ENCODE peak calls at places on chromosome 20, in eight cellular contexts. Z is OCI-LY7, I is mammary epithelial cell, B is fibroblast of mammary gland, W is lower leg skin, G is Caco-2, M is heart left ventricle, X is HL-60. T is an unnamed sample.

GRCh38 chr20:1242530-1242929 is 16.7 kb downstream of the RAD21L1 start:
- DNase-seq in B (peak), I (peak), M (no peak), X (no peak), Z (no peak), W (no peak), G (no peak), T (peak)

GRCh38 chr20:43762911-43763310 is 36.1 kb upstream of the GTSF1L start:
- DNase-seq in Z (no peak), M (no peak), I (no peak), W (no peak), B (no peak), G (no peak), X (no peak), T (no peak)

GRCh38 chr20:10447028-10447427 is 11.9 kb downstream of the SLX4IP start:
- DNase-seq in X (peak), G (no peak), I (peak), W (no peak), Z (peak), B (peak), M (no peak), T (peak)

GRCh38 chr20:44938637-44939036 is 21.6 kb downstream of the TOMM34 start:
- DNase-seq in M (no peak), Z (no peak), I (no peak), G (no peak), B (peak), X (no peak), W (no peak), T (no peak)

GRCh38 chr20:58017237-58017969 is 211.1 kb downstream of the ANKRD60 start:
- DNase-seq in W (peak), G (no peak), I (peak), M (no peak), X (no peak), B (no peak), Z (no peak), T (no peak)

GRCh38 chr20:23128461-23129125 is 42.5 kb upstream of the CD93 start:
- DNase-seq in B (no peak), M (no peak), W (no peak), I (no peak), G (no peak), Z (no peak), X (no peak), T (no peak)

GRCh38 chr20:58640446-58640845 is 10.6 kb upstream of the STX16 start:
- DNase-seq in W (no peak), I (peak), X (no peak), G (no peak), Z (no peak), B (peak), M (no peak), T (peak)

GRCh38 chr20:45444050-45444449 is 25.5 kb upstream of the WFDC2 start:
- DNase-seq in I (no peak), W (no peak), X (no peak), G (no peak), M (no peak), Z (no peak), B (no peak), T (no peak)

GRCh38 chr20:44153636-44154043 is 33.3 kb downstream of the JPH2 start:
- DNase-seq in Z (no peak), W (no peak), M (peak), X (no peak), G (no peak), I (peak), B (no peak), T (peak)

GRCh38 chr20:26163890-26164289 is 467.2 kb upstream of the ZNF337 start:
- DNase-seq in Z (no peak), M (no peak), W (no peak), I (peak), X (no peak), B (peak), G (no peak), T (peak)

GRCh38 chr20:31590717-31591225 is 14.3 kb upstream of the ID1 start:
- DNase-seq in M (no peak), Z (no peak), G (no peak), I (no peak), W (no peak), B (no peak), X (no peak), T (no peak)

GRCh38 chr20:59469266-59470252 is 134.8 kb upstream of the PHACTR3 start:
- DNase-seq in W (no peak), M (no peak), B (no peak), G (no peak), I (no peak), Z (no peak), X (no peak), T (no peak)

GRCh38 chr20:42938486-42939205 is 251.1 kb downstream of the PTPRT start:
- DNase-seq in M (no peak), B (no peak), I (peak), W (no peak), G (no peak), Z (no peak), X (no peak), T (no peak)

GRCh38 chr20:57682184-57683038 is 27.4 kb downstream of the PMEPA1 start:
- DNase-seq in X (no peak), W (no peak), I (no peak), G (no peak), M (no peak), Z (peak), B (no peak), T (no peak)

GRCh38 chr20:12207875-12208274 is 290.2 kb downstream of the BTBD3 start:
- DNase-seq in W (no peak), X (peak), M (no peak), I (peak), Z (peak), G (peak), B (peak), T (peak)

GRCh38 chr20:25025986-25026605 is 31.8 kb downstream of the ACSS1 start:
- DNase-seq in X (peak), W (no peak), B (no peak), Z (no peak), I (no peak), G (no peak), M (peak), T (no peak)

GRCh38 chr20:10076126-10077080 is 41.6 kb downstream of the ANKEF1 start:
- DNase-seq in Z (no peak), M (no peak), W (no peak), G (no peak), X (no peak), I (peak), B (peak), T (peak)

GRCh38 chr20:44028868-44029847 is 114.5 kb downstream of the TOX2 start:
- DNase-seq in I (no peak), Z (no peak), M (no peak), B (no peak), W (no peak), G (no peak), X (no peak), T (no peak)

GRCh38 chr20:8722277-8722928 is 346.5 kb upstream of the PLCB4 start:
- DNase-seq in B (peak), M (no peak), Z (peak), X (peak), W (no peak), G (peak), I (peak), T (peak)

GRCh38 chr20:46568570-46569129 is 18.2 kb upstream of the OCSTAMP start:
- DNase-seq in X (no peak), W (peak), G (no peak), M (peak), I (peak), B (peak), Z (no peak), T (peak)

GRCh38 chr20:16518068-16518783 is 55.0 kb downstream of the KIF16B start:
- DNase-seq in I (peak), G (peak), M (no peak), X (peak), Z (peak), W (no peak), B (peak), T (peak)

GRCh38 chr20:9203081-9203447 is 134.2 kb downstream of the PLCB4 start:
- DNase-seq in W (no peak), X (no peak), B (peak), M (no peak), G (no peak), I (no peak), Z (no peak), T (no peak)

GRCh38 chr20:54662064-54662463 is 186.7 kb downstream of the DOK5 start:
- DNase-seq in G (no peak), I (no peak), Z (no peak), X (no peak), W (no peak), M (no peak), B (no peak), T (no peak)

GRCh38 chr20:41499961-41500725 is 118.0 kb downstream of the CHD6 start:
- DNase-seq in G (no peak), Z (no peak), I (no peak), X (no peak), B (no peak), M (no peak), W (no peak), T (no peak)

GRCh38 chr20:31543966-31544598 is 29.8 kb downstream of the HM13 start:
- DNase-seq in W (no peak), Z (no peak), B (peak), M (peak), X (no peak), G (no peak), I (peak), T (peak)

GRCh38 chr20:41308290-41308691 is 9.2 kb downstream of the ZHX3 start:
- DNase-seq in G (peak), X (no peak), M (no peak), Z (no peak), B (peak), I (peak), W (no peak), T (peak)

GRCh38 chr20:46509523-46509922 is 3.8 kb downstream of the ZNF334 start:
- DNase-seq in M (no peak), B (no peak), I (no peak), Z (no peak), X (no peak), G (no peak), W (no peak), T (no peak)

GRCh38 chr20:33796907-33797544 is 14.1 kb upstream of the CHMP4B start:
- DNase-seq in I (no peak), B (no peak), X (no peak), W (no peak), Z (no peak), M (no peak), G (no peak), T (no peak)

GRCh38 chr20:24646331-24646730 is 176.9 kb downstream of the SYNDIG1 start:
- DNase-seq in Z (no peak), X (no peak), I (no peak), M (no peak), G (no peak), W (no peak), B (no peak), T (no peak)

GRCh38 chr20:41344938-41345728 is 4.5 kb downstream of the LPIN3 start:
- DNase-seq in Z (no peak), M (no peak), W (no peak), G (no peak), X (no peak), I (no peak), B (no peak), T (no peak)

GRCh38 chr20:33328157-33328556 is 45.1 kb downstream of the BPIFB1 start:
- DNase-seq in G (no peak), X (no peak), B (no peak), W (no peak), Z (no peak), M (no peak), I (no peak), T (no peak)

GRCh38 chr20:23254505-23254904 is 96.1 kb upstream of the NXT1 start:
- DNase-seq in X (no peak), I (no peak), B (no peak), G (no peak), Z (no peak), M (no peak), W (no peak), T (no peak)

GRCh38 chr20:45484676-45485075 is 15.1 kb downstream of the WFDC2 start:
- DNase-seq in M (no peak), X (no peak), Z (no peak), G (no peak), I (no peak), W (no peak), B (no peak), T (no peak)

GRCh38 chr20:56358070-56358469 is 704 bp upstream of the FAM210B start:
- DNase-seq in I (peak), M (no peak), Z (no peak), X (no peak), B (no peak), W (no peak), G (no peak), T (no peak)
- H3K4me3 ChIP-seq in I (peak), M (peak), Z (peak), X (no peak), B (peak), W (no peak), G (no peak), T (no peak)

GRCh38 chr20:3250091-3250504 is 11.1 kb upstream of the SLC4A11 start:
- DNase-seq in Z (no peak), B (no peak), I (no peak), M (no peak), G (peak), W (no peak), X (no peak), T (no peak)

GRCh38 chr20:3258429-3258828 is 19.4 kb upstream of the SLC4A11 start:
- DNase-seq in X (no peak), G (no peak), Z (no peak), B (no peak), W (no peak), M (no peak), I (no peak), T (no peak)

GRCh38 chr20:3251806-3252205 is 12.8 kb upstream of the SLC4A11 start:
- DNase-seq in B (peak), X (no peak), G (no peak), W (no peak), I (peak), M (no peak), Z (no peak), T (peak)

GRCh38 chr20:3255728-3256127 is 16.7 kb upstream of the SLC4A11 start:
- DNase-seq in I (no peak), G (no peak), B (no peak), X (no peak), M (no peak), Z (no peak), W (no peak), T (no peak)
- TF ChIP-seq CTCF in I (no peak), G (no peak), B (no peak), X (no peak), M (no peak), Z (no peak), W (no peak), T (no peak)

GRCh38 chr20:48926816-48927215 is 5.3 kb downstream of the ARFGEF2 start:
- DNase-seq in B (no peak), M (no peak), Z (no peak), X (peak), G (no peak), I (no peak), W (no peak), T (no peak)

GRCh38 chr20:48923149-48923718 is 1.7 kb downstream of the ARFGEF2 start:
- DNase-seq in G (peak), B (no peak), M (no peak), X (no peak), Z (no peak), W (no peak), I (no peak), T (peak)

GRCh38 chr20:48924711-48925109 is 3.2 kb downstream of the ARFGEF2 start:
- DNase-seq in Z (no peak), I (no peak), M (no peak), B (no peak), W (no peak), G (no peak), X (no peak), T (no peak)

GRCh38 chr20:48928832-48929725 is 7.6 kb downstream of the ARFGEF2 start:
- DNase-seq in M (no peak), X (no peak), W (no peak), I (no peak), Z (no peak), G (no peak), B (no peak), T (peak)

GRCh38 chr20:48926267-48926666 is 4.8 kb downstream of the ARFGEF2 start:
- DNase-seq in B (no peak), Z (no peak), W (no peak), M (no peak), I (no peak), G (no peak), X (no peak), T (no peak)
- H3K4me3 ChIP-seq in B (no peak), Z (no peak), W (no peak), M (no peak), I (no peak), G (no peak), X (no peak), T (no peak)

DNA sequence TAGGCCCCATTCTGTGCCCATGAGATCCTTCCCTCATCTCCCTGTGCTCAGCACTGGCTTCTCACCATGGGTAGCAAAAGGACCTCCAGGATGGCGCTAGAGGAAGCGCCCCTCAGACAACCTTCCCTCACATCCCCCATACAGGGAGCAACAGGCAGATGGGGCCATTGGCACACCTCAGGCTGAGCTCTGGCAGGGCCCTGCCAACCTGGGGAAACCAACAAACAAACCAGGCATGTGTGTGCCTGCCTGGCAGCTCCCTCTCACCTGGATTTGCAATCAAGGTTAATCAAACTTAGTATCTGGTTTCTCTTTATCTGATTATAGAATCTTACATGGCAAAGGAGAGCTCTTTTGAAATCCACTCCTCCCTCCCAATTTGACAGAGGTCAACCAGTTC is 134.9 kb downstream of the SLC23A2 start:
- DNase-seq in G (no peak), W (no peak), B (no peak), I (peak), Z (no peak), X (no peak), M (no peak), T (no peak)
- TF ChIP-seq CTCF in G (no peak), W (no peak), B (no peak), I (no peak), Z (no peak), X (no peak), M (no peak), T (no peak)

GRCh38 chr20:62875419-62876355 is 14.1 kb upstream of the TCFL5 start:
- DNase-seq in Z (no peak), W (peak), M (peak), G (peak), B (peak), X (peak), I (peak), T (peak)

GRCh38 chr20:62876441-62876825 is 14.8 kb upstream of the TCFL5 start:
- DNase-seq in M (no peak), G (no peak), I (no peak), X (no peak), Z (no peak), B (no peak), W (no peak), T (no peak)

GRCh38 chr20:62874745-62875344 is 13.2 kb upstream of the TCFL5 start:
- DNase-seq in Z (no peak), G (no peak), W (no peak), M (no peak), I (no peak), B (no peak), X (no peak), T (no peak)

GRCh38 chr20:62878244-62879030 is 16.8 kb upstream of the TCFL5 start:
- DNase-seq in B (no peak), I (no peak), Z (no peak), W (no peak), G (no peak), X (no peak), M (no peak), T (no peak)

DNA sequence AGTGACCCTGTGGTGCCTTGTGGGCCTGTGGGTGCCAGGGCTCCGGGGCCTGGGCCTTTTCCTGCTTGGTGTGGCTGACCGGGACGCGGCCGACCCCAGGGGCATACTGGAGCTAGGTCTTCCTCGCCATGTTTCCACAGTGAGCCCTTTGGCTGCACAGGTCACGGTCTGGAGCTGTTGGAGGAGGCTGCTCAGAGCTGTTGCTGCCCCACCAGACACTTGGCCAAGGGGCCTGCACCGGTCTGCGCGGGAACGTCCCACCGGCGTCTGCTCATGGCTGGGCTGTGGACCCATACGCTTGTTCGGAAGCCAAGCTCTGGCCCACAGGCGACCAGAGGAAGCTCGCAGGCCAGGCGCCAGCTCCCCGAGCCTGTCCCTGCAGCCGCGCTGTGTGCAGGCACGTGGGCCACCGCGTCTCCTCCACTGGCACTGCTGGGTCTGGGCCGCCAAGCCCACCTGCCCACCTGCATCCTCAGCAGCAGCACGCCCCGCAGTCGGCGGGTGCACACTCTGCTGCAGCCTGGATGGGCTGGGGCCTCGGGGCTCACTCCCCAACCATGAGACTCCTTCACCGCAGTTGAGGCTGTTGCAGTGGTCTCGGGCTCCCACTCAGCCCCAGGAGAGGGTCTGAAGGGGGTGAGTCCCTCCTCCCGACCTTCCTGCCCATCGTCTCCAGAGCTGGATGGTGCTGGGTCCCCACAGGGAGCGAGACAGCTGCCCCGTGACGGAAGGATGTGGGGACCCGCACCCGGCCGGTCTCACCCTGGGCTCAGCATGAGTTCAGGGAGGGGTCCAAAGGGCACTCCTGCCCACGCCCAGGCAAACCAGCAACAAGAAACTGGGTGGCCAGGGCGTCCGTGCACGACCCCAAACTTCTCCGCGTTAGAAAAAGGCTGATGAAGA is 15.5 kb upstream of the TCFL5 start:
- DNase-seq in X (no peak), W (peak), M (peak), Z (no peak), I (no peak), G (no peak), B (peak), T (peak)
- H3K4me3 ChIP-seq in X (no peak), W (no peak), M (no peak), Z (no peak), I (no peak), G (no peak), B (no peak), T (no peak)

GRCh38 chr20:13947719-13948118 is 42.7 kb downstream of the SEL1L2 start:
- DNase-seq in X (no peak), B (no peak), I (no peak), M (no peak), G (no peak), Z (no peak), W (no peak), T (no peak)

DNA sequence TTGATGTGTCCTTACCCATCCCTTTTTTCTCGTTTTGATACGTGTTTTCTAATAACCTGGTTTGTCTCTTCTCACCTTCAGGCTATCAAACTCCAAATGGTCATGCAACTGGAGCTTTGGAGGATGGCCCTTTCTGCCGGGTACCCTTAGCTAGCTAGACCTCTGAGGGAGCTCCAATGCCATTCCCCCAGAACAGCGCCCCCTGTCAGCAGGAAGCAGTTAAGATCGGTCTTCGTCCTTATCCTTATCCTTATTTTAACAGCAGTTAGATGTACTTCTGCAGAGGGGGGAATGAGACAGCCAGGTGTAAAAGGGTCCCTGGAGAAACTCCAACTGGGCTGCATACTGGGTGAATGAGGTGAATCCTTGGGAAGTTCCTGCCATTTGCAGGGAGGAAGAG is 37.2 kb downstream of the SEL1L2 start:
- DNase-seq in G (no peak), B (no peak), M (no peak), X (no peak), W (no peak), Z (no peak), I (no peak), T (no peak)
- TF ChIP-seq CTCF in G (no peak), B (no peak), M (no peak), X (no peak), W (no peak), Z (peak), I (no peak), T (no peak)